ENCODE peak calls at places on chromosomes 4 and X, in five cellular contexts. T is iris pigment epithelial cell, J is NCI-H1092, W is NCI-H510A, E is T-helper 1 cell. O is an unnamed sample.
A peak's percentile ranks its signal among the peaks of the same experiment; 100 is the strongest.

GRCh38 chr4:41598580-41598979 is 60.6 kb downstream of the LIMCH1 start:
- DNase-seq in E (no peak), J (no peak), W (no peak), T (peak; percentile 83), O (no peak)

GRCh38 chr4:184648220-184649025 is 824 bp downstream of the CASP3 start:
- DNase-seq in T (peak; percentile 49), E (peak; percentile 41), J (peak; percentile 13), W (no peak), O (peak; percentile 28)

GRCh38 chr4:104971458-104971857 is 175.2 kb upstream of the TET2 start:
- DNase-seq in W (peak; percentile 1), T (no peak), E (no peak), J (no peak), O (no peak)

GRCh38 chrX:47174846-47175587 is 18.6 kb upstream of the UBA1 start:
- DNase-seq in J (no peak), T (no peak), E (no peak), W (no peak), O (no peak)

GRCh38 chr4:16745009-16745408 is 153.4 kb downstream of the LDB2 start:
- DNase-seq in W (no peak), E (no peak), T (peak; percentile 91), J (no peak), O (no peak)

GRCh38 chrX:120660638-120661037 is 30.8 kb upstream of the C1GALT1C1 start:
- DNase-seq in W (no peak), T (no peak), J (no peak), E (no peak), O (no peak)

GRCh38 chrX:1147641-1148515 is 64.6 kb downstream of the CRLF2 start:
- DNase-seq in E (no peak), J (no peak), T (no peak), W (no peak), O (no peak)

GRCh38 chr4:42350611-42351182 is 46.6 kb upstream of the SHISA3 start:
- DNase-seq in W (no peak), T (no peak), J (no peak), E (no peak), O (no peak)

GRCh38 chr4:38128478-38129451 is 168.6 kb downstream of the PTTG2 start:
- DNase-seq in J (no peak), T (peak; percentile 40), E (peak; percentile 33), W (no peak), O (peak; percentile 57)

GRCh38 chr4:7074423-7074822 is 6.6 kb upstream of the GRPEL1 start:
- DNase-seq in W (no peak), T (no peak), J (no peak), E (no peak), O (no peak)

GRCh38 chrX:70422886-70423336 is at the start of gene GDPD2:
- DNase-seq in T (no peak), W (peak; percentile 63), E (no peak), J (peak; percentile 21), O (no peak)